ENCODE peak calls at places on chromosomes 13 and 19, in four cellular contexts. E is fibroblast of lung, B is upper lobe of right lung, P is tibial artery. T is an unnamed sample. For H3K4me1, the result is how much of the 10 kb centered on the place peaks cover.

GRCh38 chr19:50777830-50778303 is 7.6 kb downstream of the GPR32 start:
- DNase-seq in E (no peak), B (no peak), P (no peak), T (no peak)

GRCh38 chr13:105165449-105166125 is 1369.9 kb downstream of the EFNB2 start:
- DNase-seq in E (no peak), B (peak), P (no peak), T (no peak)

GRCh38 chr13:114104626-114105350 is 27.6 kb downstream of the RASA3 start:
- DNase-seq in E (no peak), B (peak), P (peak), T (no peak)

GRCh38 chr13:106083620-106084350 is 451.7 kb downstream of the EFNB2 start:
- DNase-seq in E (peak), B (no peak), P (no peak), T (peak)

GRCh38 chr13:111066544-111066943 is 48.6 kb upstream of the ARHGEF7 start:
- DNase-seq in E (no peak), B (no peak), P (no peak), T (peak)

GRCh38 chr19:16217671-16218464 is 20.2 kb downstream of the AP1M1 start:
- DNase-seq in E (no peak), B (no peak), P (peak), T (no peak)

GRCh38 chr19:3780786-3781304 is 5.3 kb downstream of the MATK start:
- DNase-seq in E (no peak), B (no peak), P (no peak), T (no peak)

GRCh38 chr19:50250450-50251136 is 47.2 kb downstream of the MYH14 start:
- DNase-seq in E (no peak), B (no peak), P (no peak), T (no peak)

GRCh38 chr13:92390217-92390616 is 836.4 kb upstream of the GPC6 start:
- DNase-seq in E (peak), B (no peak), P (no peak), T (no peak)

GRCh38 chr13:40402931-40403412 is 263.5 kb downstream of the FOXO1 start:
- DNase-seq in E (peak), B (no peak), P (no peak), T (no peak)

GRCh38 chr13:21006141-21007005 is 55.0 kb downstream of the LATS2 start:
- DNase-seq in E (no peak), B (peak), P (peak), T (no peak)

GRCh38 chr19:28785961-28786360 is 427.0 kb downstream of the UQCRFS1 start:
- DNase-seq in E (no peak), B (no peak), P (no peak), T (no peak)

GRCh38 chr13:104773775-104774174 is 1707.6 kb upstream of the SLC10A2 start:
- DNase-seq in E (peak), B (no peak), P (no peak), T (no peak)

GRCh38 chr19:46976845-46977320 is 42.8 kb upstream of the NPAS1 start:
- DNase-seq in E (peak), B (no peak), P (peak), T (peak)

GRCh38 chr13:43087960-43088580 is 64.7 kb downstream of the DNAJC15 start:
- DNase-seq in E (peak), B (no peak), P (no peak), T (no peak)

GRCh38 chr13:28340272-28340793 is 154.6 kb downstream of the FLT1 start:
- DNase-seq in E (no peak), B (no peak), P (no peak), T (no peak)

GRCh38 chr13:73835138-73835721 is 299.0 kb downstream of the KLF12 start:
- DNase-seq in E (peak), B (no peak), P (no peak), T (no peak)

GRCh38 chr19:44653343-44653742 is 9.6 kb downstream of the PVR start:
- DNase-seq in E (no peak), B (no peak), P (no peak), T (no peak)

GRCh38 chr19:37936166-37936565 is 29.2 kb downstream of the SIPA1L3 start:
- DNase-seq in E (no peak), B (no peak), P (no peak), T (no peak)

GRCh38 chr13:101417043-101417406 is 717 bp upstream of the NALCN start:
- DNase-seq in E (peak), B (no peak), P (no peak), T (no peak)

GRCh38 chr13:31452525-31452924 is 252.8 kb downstream of the B3GLCT start:
- DNase-seq in E (no peak), B (no peak), P (no peak), T (no peak)

GRCh38 chr19:55189424-55189823 is 9.3 kb upstream of the SYT5 start:
- DNase-seq in E (peak), B (peak), P (no peak), T (no peak)

GRCh38 chr19:50546527-50547221 is 21.6 kb downstream of the LRRC4B start:
- DNase-seq in E (no peak), B (no peak), P (no peak), T (no peak)

GRCh38 chr19:29890392-29890791 is 51.6 kb upstream of the URI1 start:
- DNase-seq in E (no peak), B (no peak), P (no peak), T (no peak)

GRCh38 chr19:42241279-42241678 is 1.1 kb downstream of the GSK3A start:
- DNase-seq in E (no peak), B (no peak), P (no peak), T (no peak)

GRCh38 chr13:112176746-112177119 is 109.8 kb downstream of the SOX1 start:
- DNase-seq in E (no peak), B (no peak), P (no peak), T (no peak)

GRCh38 chr13:100818706-100819105 is 144.1 kb upstream of the TMTC4 start:
- DNase-seq in E (no peak), B (no peak), P (no peak), T (no peak)

GRCh38 chr13:31887311-31887710 is 144.3 kb upstream of the FRY start:
- DNase-seq in E (peak), B (no peak), P (no peak), T (no peak)

GRCh38 chr13:35927554-35927953 is 203.6 kb downstream of the DCLK1 start:
- DNase-seq in E (peak), B (no peak), P (no peak), T (no peak)

GRCh38 chr13:28707629-28708427 is 10.9 kb downstream of the SLC46A3 start:
- DNase-seq in E (peak), B (no peak), P (no peak), T (no peak)

GRCh38 chr19:45206328-45206727 is 27.7 kb downstream of the BLOC1S3 start:
- DNase-seq in E (no peak), B (no peak), P (no peak), T (no peak)

GRCh38 chr13:28387740-28388501 is 107.0 kb downstream of the FLT1 start:
- DNase-seq in E (no peak), B (no peak), P (no peak), T (no peak)

GRCh38 chr13:113001251-113002140 is 32.5 kb downstream of the MCF2L start:
- DNase-seq in E (peak), B (peak), P (no peak), T (peak)

GRCh38 chr19:13215572-13216380 is 65.6 kb downstream of the IER2 start:
- DNase-seq in E (no peak), B (no peak), P (no peak), T (no peak)

GRCh38 chr13:110618780-110619179 is 3.4 kb downstream of the NAXD start:
- DNase-seq in E (no peak), B (no peak), P (no peak), T (no peak)

DNA sequence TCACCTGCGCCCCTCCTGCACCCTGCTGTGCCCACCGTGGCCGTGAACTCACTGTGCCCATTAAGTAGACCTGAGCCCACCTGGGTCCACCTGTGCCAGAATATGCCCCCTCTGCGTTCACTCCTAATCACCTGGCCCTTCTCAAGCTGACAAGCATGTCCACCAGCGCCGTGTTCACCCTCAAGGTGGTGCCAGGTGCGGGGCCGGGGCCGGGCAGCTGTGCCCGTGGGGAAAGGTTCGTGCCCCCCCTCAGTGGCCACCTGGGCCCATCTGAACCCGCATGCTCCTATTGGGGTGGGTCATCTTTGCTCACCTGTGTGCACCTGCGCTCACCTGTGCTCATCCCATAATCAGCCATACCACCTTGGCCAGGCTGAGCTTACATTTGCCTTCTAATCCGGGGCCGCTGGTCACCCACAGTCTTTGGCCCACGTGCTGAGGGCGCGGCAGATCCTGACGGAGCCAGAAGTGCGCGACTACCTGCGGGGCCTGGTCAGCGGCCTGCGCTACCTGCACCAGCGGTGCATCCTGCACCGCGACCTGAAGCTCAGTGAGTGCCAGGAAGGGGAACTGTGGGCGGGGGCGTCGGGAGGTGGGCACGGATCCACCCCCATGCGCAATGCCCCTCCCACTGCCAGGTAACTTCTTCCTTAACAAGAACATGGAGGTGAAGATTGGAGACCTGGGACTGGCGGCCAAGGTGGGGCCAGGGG is 2.3 kb downstream of the PLK5 start:
- DNase-seq in E (no peak), B (no peak), P (no peak), T (no peak)
- H3K4me1 ChIP-seq in E (under half), B (under half), P (under half), T (under half)

GRCh38 chr19:18489627-18490184 is 32.2 kb downstream of the ELL start:
- DNase-seq in E (no peak), B (no peak), P (no peak), T (no peak)
- H3K4me1 ChIP-seq in E (under half), B (half or more), P (half or more), T (half or more)

DNA sequence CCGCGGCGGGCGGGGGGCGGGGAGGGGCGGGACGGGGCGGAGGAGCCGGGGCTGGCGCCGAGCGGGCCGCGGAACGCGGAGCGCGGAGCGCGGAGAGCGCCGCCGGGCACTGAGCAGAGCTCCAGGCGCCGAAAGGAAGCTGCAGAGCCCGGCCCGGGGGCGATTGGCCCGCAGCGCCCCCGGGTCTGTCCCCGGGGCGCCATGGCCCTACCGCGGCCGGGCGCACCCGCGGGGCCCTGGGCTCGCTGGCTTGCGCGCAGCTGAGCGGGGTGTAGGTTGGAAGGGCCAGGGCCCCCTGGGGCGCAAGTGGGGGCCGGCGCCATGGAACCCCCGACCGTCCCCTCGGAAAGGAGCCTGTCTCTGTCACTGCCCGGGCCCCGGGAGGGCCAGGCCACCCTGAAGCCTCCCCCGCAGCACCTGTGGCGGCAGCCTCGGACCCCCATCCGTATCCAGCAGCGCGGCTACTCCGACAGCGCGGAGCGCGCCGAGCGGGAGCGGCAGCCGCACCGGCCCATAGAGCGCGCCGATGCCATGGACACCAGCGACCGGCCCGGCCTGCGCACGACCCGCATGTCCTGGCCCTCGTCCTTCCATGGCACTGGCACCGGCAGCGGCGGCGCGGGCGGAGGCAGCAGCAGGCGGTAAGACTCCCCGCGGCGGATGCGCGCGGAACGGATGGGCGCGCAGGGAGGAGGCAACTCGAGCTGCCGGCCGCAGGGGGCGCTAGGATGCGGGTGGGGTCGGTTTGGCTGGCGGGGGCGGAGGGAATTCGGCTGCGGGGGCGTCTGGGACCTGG is at the start of gene PDE4A:
- DNase-seq in E (no peak), B (no peak), P (no peak), T (no peak)
- H3K4me1 ChIP-seq in E (under half), B (under half), P (half or more), T (under half)

DNA sequence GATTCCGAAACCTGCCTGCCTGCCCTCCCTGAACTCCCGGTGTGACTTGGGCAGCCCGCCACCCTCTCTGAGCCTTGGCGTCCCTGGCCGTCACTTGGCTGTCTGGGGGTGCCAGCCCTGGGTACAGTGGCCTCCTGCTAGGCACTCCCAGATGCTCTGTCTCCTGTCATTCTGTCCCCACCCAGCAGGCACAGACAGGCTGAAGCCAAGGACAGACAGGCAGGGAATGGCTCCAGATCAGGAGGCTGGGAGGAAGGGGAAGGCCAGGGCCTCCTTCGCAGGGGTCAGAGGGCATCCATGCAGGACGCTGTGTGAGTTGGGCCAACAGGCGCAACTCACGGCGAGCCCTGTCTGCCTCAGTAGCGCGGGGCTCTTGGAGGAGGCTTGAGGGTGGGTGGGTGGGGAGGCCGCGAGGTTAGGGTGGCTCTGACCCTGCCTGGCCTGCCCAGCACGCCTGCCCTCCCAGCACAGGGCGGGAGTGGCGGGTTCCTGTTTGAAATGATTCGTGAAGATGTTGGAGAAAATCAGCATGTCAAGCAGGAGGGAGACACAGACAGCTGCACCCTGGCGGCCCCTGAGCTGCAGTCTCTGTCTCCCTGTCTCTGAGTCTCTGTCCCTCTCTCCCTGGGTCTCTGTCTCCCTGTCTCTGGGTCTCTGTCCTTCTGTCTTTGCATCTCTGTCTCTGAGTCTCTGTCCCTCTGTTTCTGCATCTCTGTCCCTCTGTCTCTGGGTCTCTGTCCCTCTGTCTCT is 19.7 kb downstream of the KLHL26 start:
- DNase-seq in E (no peak), B (no peak), P (no peak), T (no peak)
- H3K4me1 ChIP-seq in E (under half), B (under half), P (half or more), T (under half)